ENCODE peak calls at places on chromosomes 3 and 15, in nine cellular contexts. One of them, this sample, is unnamed. For H3K4me1, the result is how much of the 10 kb centered on the place peaks cover.

GRCh38 chr15:85543741-85544155 is 163.3 kb downstream of the AKAP13 start:
- DNase-seq in breast epithelium: peak
- DNase-seq in thoracic aorta: no peak
- DNase-seq in A549: no peak
- DNase-seq in neural progenitor cell: no peak
- DNase-seq in lower lobe of right lung: peak
- DNase-seq in colonic mucosa: peak
- DNase-seq in CD8-positive, alpha-beta T cell: peak
- DNase-seq in prostate gland: peak
- DNase-seq in this sample: peak

GRCh38 chr15:70033109-70033508 is 64.6 kb downstream of the TLE3 start:
- DNase-seq in breast epithelium: no peak
- DNase-seq in thoracic aorta: no peak
- DNase-seq in A549: no peak
- DNase-seq in neural progenitor cell: no peak
- DNase-seq in lower lobe of right lung: no peak
- DNase-seq in colonic mucosa: no peak
- DNase-seq in CD8-positive, alpha-beta T cell: no peak
- DNase-seq in prostate gland: no peak
- DNase-seq in this sample: no peak

GRCh38 chr3:49720383-49721164 is 1.1 kb upstream of the AMIGO3 start:
- DNase-seq in breast epithelium: no peak
- DNase-seq in thoracic aorta: no peak
- DNase-seq in A549: no peak
- DNase-seq in neural progenitor cell: no peak
- DNase-seq in lower lobe of right lung: no peak
- DNase-seq in colonic mucosa: no peak
- DNase-seq in CD8-positive, alpha-beta T cell: no peak
- DNase-seq in prostate gland: no peak
- DNase-seq in this sample: no peak

GRCh38 chr3:43759297-43759782 is 68.6 kb downstream of the ABHD5 start:
- DNase-seq in breast epithelium: no peak
- DNase-seq in thoracic aorta: no peak
- DNase-seq in A549: peak
- DNase-seq in neural progenitor cell: no peak
- DNase-seq in lower lobe of right lung: no peak
- DNase-seq in colonic mucosa: no peak
- DNase-seq in CD8-positive, alpha-beta T cell: no peak
- DNase-seq in prostate gland: no peak
- DNase-seq in this sample: no peak

GRCh38 chr3:71728632-71729342 is 3.6 kb upstream of the EIF4E3 start:
- DNase-seq in breast epithelium: no peak
- DNase-seq in thoracic aorta: no peak
- DNase-seq in A549: peak
- DNase-seq in neural progenitor cell: peak
- DNase-seq in lower lobe of right lung: no peak
- DNase-seq in colonic mucosa: no peak
- DNase-seq in CD8-positive, alpha-beta T cell: no peak
- DNase-seq in prostate gland: no peak
- DNase-seq in this sample: no peak

GRCh38 chr15:93035953-93036810 is 52.8 kb downstream of the RGMA start:
- DNase-seq in breast epithelium: no peak
- DNase-seq in thoracic aorta: no peak
- DNase-seq in A549: peak
- DNase-seq in neural progenitor cell: peak
- DNase-seq in lower lobe of right lung: peak
- DNase-seq in colonic mucosa: no peak
- DNase-seq in CD8-positive, alpha-beta T cell: no peak
- DNase-seq in prostate gland: no peak
- DNase-seq in this sample: peak

GRCh38 chr3:143830063-143830462 is 18.2 kb downstream of the SLC9A9 start:
- DNase-seq in breast epithelium: no peak
- DNase-seq in thoracic aorta: no peak
- DNase-seq in A549: no peak
- DNase-seq in neural progenitor cell: no peak
- DNase-seq in lower lobe of right lung: no peak
- DNase-seq in colonic mucosa: no peak
- DNase-seq in CD8-positive, alpha-beta T cell: no peak
- DNase-seq in prostate gland: no peak
- DNase-seq in this sample: no peak

GRCh38 chr3:10375296-10376053 is 54.6 kb upstream of the SEC13 start:
- DNase-seq in breast epithelium: no peak
- DNase-seq in thoracic aorta: no peak
- DNase-seq in A549: no peak
- DNase-seq in neural progenitor cell: no peak
- DNase-seq in lower lobe of right lung: no peak
- DNase-seq in colonic mucosa: no peak
- DNase-seq in CD8-positive, alpha-beta T cell: no peak
- DNase-seq in prostate gland: no peak
- DNase-seq in this sample: peak

GRCh38 chr3:108661699-108662098 is 72.2 kb downstream of the DZIP3 start:
- DNase-seq in breast epithelium: no peak
- DNase-seq in thoracic aorta: no peak
- DNase-seq in A549: no peak
- DNase-seq in neural progenitor cell: no peak
- DNase-seq in lower lobe of right lung: no peak
- DNase-seq in colonic mucosa: no peak
- DNase-seq in CD8-positive, alpha-beta T cell: no peak
- DNase-seq in prostate gland: no peak
- DNase-seq in this sample: no peak

GRCh38 chr15:31402511-31403056 is 75.9 kb downstream of the KLF13 start:
- DNase-seq in breast epithelium: no peak
- DNase-seq in thoracic aorta: peak
- DNase-seq in A549: no peak
- DNase-seq in neural progenitor cell: no peak
- DNase-seq in lower lobe of right lung: no peak
- DNase-seq in colonic mucosa: no peak
- DNase-seq in CD8-positive, alpha-beta T cell: no peak
- DNase-seq in prostate gland: no peak
- DNase-seq in this sample: no peak
- H3K4me1 ChIP-seq in breast epithelium: under half
- H3K4me1 ChIP-seq in thoracic aorta: under half
- H3K4me1 ChIP-seq in A549: under half
- H3K4me1 ChIP-seq in neural progenitor cell: under half
- H3K4me1 ChIP-seq in lower lobe of right lung: under half
- H3K4me1 ChIP-seq in colonic mucosa: under half
- H3K4me1 ChIP-seq in CD8-positive, alpha-beta T cell: under half
- H3K4me1 ChIP-seq in prostate gland: under half
- H3K4me1 ChIP-seq in this sample: under half

DNA sequence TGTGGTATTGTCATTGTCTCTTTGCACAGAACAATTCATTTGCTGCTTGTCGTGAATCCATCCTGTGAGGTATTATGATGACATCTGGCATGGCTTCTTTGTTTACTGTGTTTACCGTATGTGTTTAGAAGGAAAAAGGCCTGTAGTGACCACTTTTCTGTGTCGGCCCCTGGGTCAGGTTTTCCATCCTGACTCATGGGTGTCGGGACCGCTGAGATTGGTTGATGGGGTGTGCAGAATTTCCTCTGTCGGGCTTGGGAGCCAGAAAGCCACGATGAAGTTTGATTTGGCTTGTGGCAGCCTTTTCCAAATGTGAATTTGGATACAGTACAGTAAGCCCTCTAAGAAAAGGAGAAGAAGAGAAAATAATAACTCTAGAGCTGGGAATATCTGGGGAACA is 113.5 kb downstream of the FNDC3B start:
- DNase-seq in breast epithelium: no peak
- DNase-seq in thoracic aorta: no peak
- DNase-seq in A549: no peak
- DNase-seq in neural progenitor cell: no peak
- DNase-seq in lower lobe of right lung: no peak
- DNase-seq in colonic mucosa: no peak
- DNase-seq in CD8-positive, alpha-beta T cell: no peak
- DNase-seq in prostate gland: no peak
- DNase-seq in this sample: no peak
- H3K27ac ChIP-seq in breast epithelium: peak
- H3K27ac ChIP-seq in thoracic aorta: peak
- H3K27ac ChIP-seq in A549: peak
- H3K27ac ChIP-seq in neural progenitor cell: no peak
- H3K27ac ChIP-seq in lower lobe of right lung: peak
- H3K27ac ChIP-seq in colonic mucosa: peak
- H3K27ac ChIP-seq in CD8-positive, alpha-beta T cell: no peak
- H3K27ac ChIP-seq in prostate gland: peak
- H3K27ac ChIP-seq in this sample: peak

GRCh38 chr15:74413350-74414080 is 20.2 kb downstream of the SEMA7A start:
- DNase-seq in breast epithelium: no peak
- DNase-seq in thoracic aorta: no peak
- DNase-seq in A549: no peak
- DNase-seq in neural progenitor cell: no peak
- DNase-seq in lower lobe of right lung: no peak
- DNase-seq in colonic mucosa: no peak
- DNase-seq in CD8-positive, alpha-beta T cell: no peak
- DNase-seq in prostate gland: no peak
- DNase-seq in this sample: no peak

GRCh38 chr15:74414081-74414580 is 19.6 kb downstream of the SEMA7A start:
- DNase-seq in breast epithelium: no peak
- DNase-seq in thoracic aorta: no peak
- DNase-seq in A549: no peak
- DNase-seq in neural progenitor cell: no peak
- DNase-seq in lower lobe of right lung: no peak
- DNase-seq in colonic mucosa: no peak
- DNase-seq in CD8-positive, alpha-beta T cell: no peak
- DNase-seq in prostate gland: no peak
- DNase-seq in this sample: no peak

GRCh38 chr15:74415966-74416916 is 17.5 kb downstream of the SEMA7A start:
- DNase-seq in breast epithelium: no peak
- DNase-seq in thoracic aorta: no peak
- DNase-seq in A549: no peak
- DNase-seq in neural progenitor cell: no peak
- DNase-seq in lower lobe of right lung: no peak
- DNase-seq in colonic mucosa: no peak
- DNase-seq in CD8-positive, alpha-beta T cell: no peak
- DNase-seq in prostate gland: no peak
- DNase-seq in this sample: peak

GRCh38 chr15:74417230-74417629 is 16.5 kb downstream of the SEMA7A start:
- DNase-seq in breast epithelium: no peak
- DNase-seq in thoracic aorta: no peak
- DNase-seq in A549: no peak
- DNase-seq in neural progenitor cell: no peak
- DNase-seq in lower lobe of right lung: no peak
- DNase-seq in colonic mucosa: no peak
- DNase-seq in CD8-positive, alpha-beta T cell: no peak
- DNase-seq in prostate gland: no peak
- DNase-seq in this sample: no peak

GRCh38 chr15:74414603-74415338 is 19.0 kb downstream of the SEMA7A start:
- DNase-seq in breast epithelium: no peak
- DNase-seq in thoracic aorta: no peak
- DNase-seq in A549: no peak
- DNase-seq in neural progenitor cell: no peak
- DNase-seq in lower lobe of right lung: no peak
- DNase-seq in colonic mucosa: no peak
- DNase-seq in CD8-positive, alpha-beta T cell: no peak
- DNase-seq in prostate gland: no peak
- DNase-seq in this sample: no peak
- H3K4me1 ChIP-seq in breast epithelium: under half
- H3K4me1 ChIP-seq in thoracic aorta: under half
- H3K4me1 ChIP-seq in A549: under half
- H3K4me1 ChIP-seq in neural progenitor cell: under half
- H3K4me1 ChIP-seq in lower lobe of right lung: under half
- H3K4me1 ChIP-seq in colonic mucosa: under half
- H3K4me1 ChIP-seq in CD8-positive, alpha-beta T cell: under half
- H3K4me1 ChIP-seq in prostate gland: under half
- H3K4me1 ChIP-seq in this sample: under half

GRCh38 chr3:167880183-167880582 is 144.7 kb downstream of the SERPINI1 start:
- DNase-seq in breast epithelium: no peak
- DNase-seq in thoracic aorta: no peak
- DNase-seq in A549: no peak
- DNase-seq in neural progenitor cell: no peak
- DNase-seq in lower lobe of right lung: no peak
- DNase-seq in colonic mucosa: no peak
- DNase-seq in CD8-positive, alpha-beta T cell: no peak
- DNase-seq in prostate gland: no peak
- DNase-seq in this sample: no peak

GRCh38 chr3:167872032-167872431 is 136.5 kb downstream of the SERPINI1 start:
- DNase-seq in breast epithelium: no peak
- DNase-seq in thoracic aorta: no peak
- DNase-seq in A549: no peak
- DNase-seq in neural progenitor cell: no peak
- DNase-seq in lower lobe of right lung: no peak
- DNase-seq in colonic mucosa: no peak
- DNase-seq in CD8-positive, alpha-beta T cell: no peak
- DNase-seq in prostate gland: no peak
- DNase-seq in this sample: no peak

GRCh38 chr3:167874667-167875372 is 139.3 kb downstream of the SERPINI1 start:
- DNase-seq in breast epithelium: no peak
- DNase-seq in thoracic aorta: no peak
- DNase-seq in A549: no peak
- DNase-seq in neural progenitor cell: no peak
- DNase-seq in lower lobe of right lung: no peak
- DNase-seq in colonic mucosa: no peak
- DNase-seq in CD8-positive, alpha-beta T cell: no peak
- DNase-seq in prostate gland: no peak
- DNase-seq in this sample: no peak

GRCh38 chr3:167872941-167873340 is 137.4 kb downstream of the SERPINI1 start:
- DNase-seq in breast epithelium: no peak
- DNase-seq in thoracic aorta: no peak
- DNase-seq in A549: no peak
- DNase-seq in neural progenitor cell: no peak
- DNase-seq in lower lobe of right lung: no peak
- DNase-seq in colonic mucosa: no peak
- DNase-seq in CD8-positive, alpha-beta T cell: no peak
- DNase-seq in prostate gland: no peak
- DNase-seq in this sample: no peak

GRCh38 chr3:167876603-167877325 is 141.2 kb downstream of the SERPINI1 start:
- DNase-seq in breast epithelium: no peak
- DNase-seq in thoracic aorta: no peak
- DNase-seq in A549: no peak
- DNase-seq in neural progenitor cell: no peak
- DNase-seq in lower lobe of right lung: no peak
- DNase-seq in colonic mucosa: no peak
- DNase-seq in CD8-positive, alpha-beta T cell: no peak
- DNase-seq in prostate gland: no peak
- DNase-seq in this sample: no peak
- H3K27ac ChIP-seq in breast epithelium: peak
- H3K27ac ChIP-seq in thoracic aorta: peak
- H3K27ac ChIP-seq in A549: no peak
- H3K27ac ChIP-seq in neural progenitor cell: no peak
- H3K27ac ChIP-seq in lower lobe of right lung: no peak
- H3K27ac ChIP-seq in colonic mucosa: no peak
- H3K27ac ChIP-seq in CD8-positive, alpha-beta T cell: no peak
- H3K27ac ChIP-seq in prostate gland: no peak
- H3K27ac ChIP-seq in this sample: peak

DNA sequence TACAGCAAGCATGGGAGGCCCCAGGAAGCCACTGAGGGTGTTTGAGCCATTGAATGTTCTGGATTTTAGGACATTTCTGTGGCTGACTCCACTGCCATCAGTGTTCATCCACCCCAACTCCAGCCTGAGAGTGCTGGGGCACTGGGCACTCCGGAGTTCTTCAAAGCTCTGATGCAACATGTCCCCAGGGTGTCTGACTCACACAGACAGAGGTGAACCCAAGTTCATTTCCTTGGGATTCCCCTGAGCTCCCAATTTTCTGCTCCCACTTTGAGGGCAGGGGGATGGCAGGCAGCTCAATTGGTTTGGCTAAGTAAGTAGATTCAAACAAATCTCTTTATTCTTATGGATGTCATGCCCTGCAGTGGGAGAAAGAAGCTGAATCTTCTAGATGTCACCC is 2.2 kb downstream of the STRA6 start:
- DNase-seq in breast epithelium: peak
- DNase-seq in thoracic aorta: peak
- DNase-seq in A549: peak
- DNase-seq in neural progenitor cell: no peak
- DNase-seq in lower lobe of right lung: no peak
- DNase-seq in colonic mucosa: no peak
- DNase-seq in CD8-positive, alpha-beta T cell: no peak
- DNase-seq in prostate gland: peak
- DNase-seq in this sample: peak
- H3K4me1 ChIP-seq in breast epithelium: under half
- H3K4me1 ChIP-seq in thoracic aorta: half or more
- H3K4me1 ChIP-seq in A549: half or more
- H3K4me1 ChIP-seq in neural progenitor cell: under half
- H3K4me1 ChIP-seq in lower lobe of right lung: under half
- H3K4me1 ChIP-seq in colonic mucosa: under half
- H3K4me1 ChIP-seq in CD8-positive, alpha-beta T cell: under half
- H3K4me1 ChIP-seq in prostate gland: under half
- H3K4me1 ChIP-seq in this sample: under half

This sample was measured in upper lobe of left lung.